ENCODE peak calls at places on chromosome 4, in ten cellular contexts. K is fibroblast of pulmonary artery, N is hepatocyte, A is cardiac muscle cell, I is epithelial cell of proximal tubule, S is heart left ventricle, Y is Peyer's patch, X is MM.1S, O is ascending aorta, W is SK-N-SH. Q is an unnamed sample.
A peak's percentile ranks its signal among the peaks of the same experiment; 100 is the strongest.

GRCh38 chr4:79863333-79863732 is 209.7 kb downstream of the ANTXR2 start:
- DNase-seq in S (no peak), W (no peak), A (no peak), X (no peak), I (no peak), N (no peak), O (no peak), K (no peak), Y (no peak), Q (no peak)

GRCh38 chr4:40829586-40829985 is 79.8 kb downstream of the NSUN7 start:
- DNase-seq in X (no peak), K (no peak), A (no peak), S (no peak), O (no peak), W (no peak), I (no peak), Y (no peak), N (no peak), Q (no peak)

GRCh38 chr4:2823301-2823670 is 20.4 kb upstream of the ADD1 start:
- DNase-seq in A (no peak), W (no peak), N (no peak), S (peak; percentile 25), I (no peak), O (no peak), X (no peak), Y (peak; percentile 44), K (no peak), Q (no peak)

GRCh38 chr4:182204042-182204441 is 39.2 kb upstream of the TENM3 start:
- DNase-seq in I (no peak), S (no peak), A (no peak), W (no peak), O (no peak), X (no peak), N (no peak), K (peak; percentile 14), Y (no peak), Q (no peak)

GRCh38 chr4:76090241-76090691 is 15.8 kb downstream of the ART3 start:
- DNase-seq in W (peak; percentile 45), N (peak; percentile 34), Y (peak; percentile 59), I (no peak), O (peak; percentile 64), S (no peak), K (peak; percentile 88), A (no peak), X (no peak), Q (peak; percentile 29)

GRCh38 chr4:48449151-48449550 is 34.0 kb upstream of the SLC10A4 start:
- DNase-seq in W (no peak), A (no peak), Y (no peak), K (no peak), N (no peak), X (no peak), I (no peak), O (no peak), S (no peak), Q (no peak)

GRCh38 chr4:115274545-115274944 is 161.1 kb upstream of the NDST4 start:
- DNase-seq in W (no peak), K (no peak), A (no peak), X (peak; percentile 45), Y (no peak), O (no peak), N (no peak), S (no peak), I (no peak), Q (no peak)

GRCh38 chr4:8333726-8334460 is 64.3 kb downstream of the HTRA3 start:
- DNase-seq in X (no peak), O (peak; percentile 43), I (no peak), Y (peak; percentile 13), A (no peak), N (no peak), S (peak; percentile 15), K (no peak), W (no peak), Q (no peak)

GRCh38 chr4:145739840-145740239 is 59.9 kb downstream of the C4orf51 start:
- DNase-seq in I (peak; percentile 65), Y (peak; percentile 66), O (no peak), W (no peak), S (no peak), X (no peak), K (peak; percentile 35), A (no peak), N (peak; percentile 48), Q (peak; percentile 80)

GRCh38 chr4:174545268-174545667 is 23.0 kb upstream of the HPGD start:
- DNase-seq in W (no peak), S (no peak), X (no peak), A (no peak), O (no peak), I (no peak), N (no peak), K (no peak), Y (no peak), Q (no peak)

GRCh38 chr4:24763631-24764302 is 31.6 kb upstream of the SOD3 start:
- DNase-seq in S (no peak), A (no peak), I (peak; percentile 86), K (peak; percentile 53), N (peak; percentile 16), Y (no peak), W (no peak), X (no peak), O (no peak), Q (no peak)

GRCh38 chr4:87066403-87067119 is 131.8 kb downstream of the AFF1 start:
- DNase-seq in N (no peak), Y (no peak), S (no peak), W (no peak), O (no peak), X (no peak), A (peak; percentile 43), I (no peak), K (no peak), Q (no peak)

GRCh38 chr4:55329012-55329411 is 17.0 kb upstream of the SRD5A3 start:
- DNase-seq in W (no peak), N (no peak), K (no peak), X (no peak), S (no peak), O (no peak), Y (no peak), I (no peak), A (no peak), Q (no peak)

GRCh38 chr4:107037188-107037587 is 1.1 kb upstream of the DKK2 start:
- DNase-seq in K (peak; percentile 42), W (peak; percentile 67), Y (no peak), A (peak; percentile 74), O (peak; percentile 68), I (no peak), N (peak; percentile 81), X (no peak), S (no peak), Q (peak; percentile 7)

DNA sequence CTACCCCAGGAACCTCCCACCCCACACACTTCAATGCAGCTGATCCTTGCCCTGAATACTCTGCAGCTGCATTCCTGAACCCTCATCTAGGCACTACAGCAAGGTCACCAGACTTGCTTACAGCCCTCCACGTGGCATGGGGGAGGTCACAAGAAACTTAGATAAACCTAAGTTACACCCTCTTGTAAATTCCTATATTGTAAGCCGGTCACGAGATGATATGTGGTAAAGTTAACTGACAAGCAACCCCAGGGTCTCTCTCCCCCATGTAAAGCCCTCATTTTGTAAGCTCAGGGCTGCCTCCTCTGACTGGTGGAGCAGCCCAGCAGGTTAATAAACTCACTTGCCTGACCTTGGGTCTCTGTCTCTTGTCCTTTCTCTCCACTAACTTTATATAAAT is 570.7 kb downstream of the PCDH7 start:
- DNase-seq in N (peak; percentile 30), K (no peak), I (no peak), A (no peak), W (no peak), S (no peak), X (no peak), Y (no peak), O (no peak), Q (no peak)
- H3K4me3 ChIP-seq in N (no peak overlapping the region), K (no peak overlapping the region), I (no peak overlapping the region), A (no peak overlapping the region), W (no peak overlapping the region), S (no peak overlapping the region), X (no peak overlapping the region), Y (no peak overlapping the region), O (no peak overlapping the region), Q (no peak overlapping the region)

DNA sequence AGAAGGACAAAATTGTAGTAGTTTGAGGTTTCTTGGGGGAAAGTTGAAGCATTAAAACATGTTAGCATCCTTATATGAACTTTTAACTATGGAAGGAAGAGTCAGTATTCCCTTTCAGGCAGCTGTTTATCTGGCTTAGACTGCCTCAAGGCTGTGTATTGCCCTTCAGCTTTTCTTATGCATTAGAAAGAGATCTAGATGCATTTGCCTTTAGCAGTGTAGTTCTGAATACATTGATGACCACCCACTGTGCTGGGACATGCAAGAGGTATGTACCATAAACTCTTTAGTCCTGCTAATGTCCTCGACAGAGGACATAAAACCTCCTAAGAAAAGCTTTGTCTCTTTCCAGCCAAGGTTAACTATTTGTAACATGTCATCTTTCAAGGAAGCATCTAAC is 2.9 kb downstream of the FAM200B start:
- DNase-seq in W (no peak), O (no peak), X (no peak), Y (no peak), S (no peak), K (no peak), N (no peak), I (no peak), A (no peak), Q (no peak)
- H3K4me3 ChIP-seq in W (no peak overlapping the region), O (no peak overlapping the region), X (no peak overlapping the region), Y (no peak overlapping the region), S (no peak overlapping the region), K (no peak overlapping the region), N (no peak overlapping the region), I (no peak overlapping the region), A (no peak overlapping the region), Q (no peak overlapping the region)

GRCh38 chr4:26458104-26458503 is 32.2 kb downstream of the CCKAR start:
- DNase-seq in I (no peak), N (no peak), Y (no peak), W (no peak), A (no peak), X (no peak), S (no peak), O (no peak), K (no peak), Q (no peak)

GRCh38 chr4:26455571-26455970 is 34.7 kb downstream of the CCKAR start:
- DNase-seq in N (no peak), I (no peak), O (no peak), W (no peak), X (no peak), K (no peak), S (no peak), A (no peak), Y (no peak), Q (no peak)

GRCh38 chr4:26459756-26460530 is 30.3 kb downstream of the CCKAR start:
- DNase-seq in W (no peak), X (no peak), S (no peak), N (no peak), O (no peak), I (no peak), K (no peak), Y (no peak), A (no peak), Q (no peak)

GRCh38 chr4:26457412-26457811 is 32.9 kb downstream of the CCKAR start:
- DNase-seq in Y (no peak), O (no peak), N (no peak), X (no peak), K (no peak), I (no peak), A (no peak), S (no peak), W (no peak), Q (no peak)

GRCh38 chr4:26459054-26459755 is 31.1 kb downstream of the CCKAR start:
- DNase-seq in K (peak; percentile 81), N (peak; percentile 74), X (peak; percentile 65), W (peak; percentile 56), S (no peak), O (no peak), I (peak; percentile 40), Y (no peak), A (peak; percentile 56), Q (peak; percentile 53)
- H3K4me3 ChIP-seq in K (no peak overlapping the region), N (no peak overlapping the region), X (no peak overlapping the region), W (no peak overlapping the region), S (no peak overlapping the region), O (no peak overlapping the region), I (peak overlapping the region; percentile 42), Y (no peak overlapping the region), A (no peak overlapping the region), Q (no peak overlapping the region)

GRCh38 chr4:94459462-94460161 is 7.9 kb downstream of the PDLIM5 start:
- DNase-seq in I (no peak), O (no peak), X (peak; percentile 25), K (no peak), S (no peak), W (no peak), N (peak; percentile 17), A (no peak), Y (no peak), Q (no peak)
- H3K4me3 ChIP-seq in I (no peak overlapping the region), O (peak overlapping the region; percentile 100), X (no peak overlapping the region), K (no peak overlapping the region), S (peak overlapping the region; percentile 87), W (no peak overlapping the region), N (no peak overlapping the region), A (peak overlapping the region; percentile 32), Y (no peak overlapping the region), Q (no peak overlapping the region)

Q was measured in small intestine.